ENCODE peak calls at places on chromosomes 13 and 19, in seven cellular contexts. I is fibroblast of the aortic adventitia, H is astrocyte, G is foreskin fibroblast, R is astrocyte of the spinal cord, X is neural progenitor cell, Y is tibial artery. Z is an unnamed sample.

GRCh38 chr19:55383789-55384575 is at the start of gene TMEM238:
- DNase-seq in Y (no peak), G (peak), I (peak), H (peak), X (peak), R (peak), Z (peak)

GRCh38 chr13:19618925-19619324 is 14.5 kb upstream of the MPHOSPH8 start:
- DNase-seq in I (peak), R (peak), H (no peak), Y (no peak), X (peak), G (peak), Z (peak)

GRCh38 chr13:101785858-101786257 is 333.4 kb downstream of the ITGBL1 start:
- DNase-seq in R (peak), I (no peak), G (peak), Y (no peak), H (peak), X (peak), Z (peak)

GRCh38 chr19:49058592-49058991 is 1.0 kb upstream of the CGB7 start:
- DNase-seq in Y (no peak), R (peak), H (peak), X (peak), G (no peak), I (peak), Z (no peak)

GRCh38 chr19:10404888-10405808 is 1.8 kb upstream of the CDC37 start:
- DNase-seq in X (peak), Y (no peak), R (no peak), H (no peak), I (no peak), G (no peak), Z (no peak)

GRCh38 chr13:39818953-39819352 is 163.5 kb downstream of the COG6 start:
- DNase-seq in Y (no peak), R (peak), H (peak), X (no peak), I (no peak), G (no peak), Z (peak)

GRCh38 chr19:34480491-34480890 is 1.1 kb upstream of the WTIP start:
- DNase-seq in H (no peak), Y (peak), G (no peak), X (no peak), I (no peak), R (no peak), Z (no peak)

GRCh38 chr19:40982594-40983101 is 8.4 kb upstream of the CYP2B6 start:
- DNase-seq in H (peak), X (no peak), G (peak), I (peak), Y (no peak), R (no peak), Z (peak)

GRCh38 chr19:23698711-23699520 is 11.9 kb upstream of the ZNF675 start:
- DNase-seq in X (no peak), Y (no peak), G (no peak), H (no peak), I (no peak), R (no peak), Z (no peak)

GRCh38 chr19:36421749-36422481 is 3.5 kb upstream of the ZFP82 start:
- DNase-seq in Y (no peak), X (no peak), G (no peak), R (peak), H (peak), I (no peak), Z (no peak)

GRCh38 chr19:8113017-8113416 is 36.4 kb downstream of the FBN3 start:
- DNase-seq in G (no peak), R (no peak), X (no peak), I (no peak), H (no peak), Y (no peak), Z (no peak)

GRCh38 chr13:99227331-99227900 is 26.8 kb downstream of the UBAC2 start:
- DNase-seq in R (no peak), Y (no peak), X (no peak), G (no peak), I (no peak), H (no peak), Z (no peak)

GRCh38 chr13:28493740-28494536 is 990 bp downstream of the FLT1 start:
- DNase-seq in R (no peak), I (no peak), Y (no peak), X (peak), G (no peak), H (no peak), Z (no peak)

GRCh38 chr19:2616741-2617392 is 85.6 kb downstream of the GNG7 start:
- DNase-seq in I (no peak), G (no peak), R (no peak), Y (peak), H (no peak), X (no peak), Z (no peak)

GRCh38 chr13:48783181-48783630 is 129.5 kb downstream of the CYSLTR2 start:
- DNase-seq in H (peak), X (no peak), G (peak), Y (peak), I (peak), R (peak), Z (peak)

GRCh38 chr13:80157261-80157942 is 183.5 kb downstream of the SPRY2 start:
- DNase-seq in R (no peak), H (no peak), G (no peak), I (peak), X (no peak), Y (no peak), Z (peak)

GRCh38 chr19:482186-483041 is 13.9 kb upstream of the MADCAM1 start:
- DNase-seq in X (peak), H (no peak), I (no peak), Y (no peak), G (no peak), R (no peak), Z (no peak)
- TF ChIP-seq CTCF in X (peak), H (no peak), I (no peak), Y (no peak), G (no peak), R (no peak), Z (no peak)

GRCh38 chr13:110327036-110327790 is 20.1 kb downstream of the COL4A2 start:
- DNase-seq in H (peak), I (no peak), Y (peak), X (peak), G (peak), R (peak), Z (no peak)
- H3K4me3 ChIP-seq in H (no peak), I (no peak), Y (peak), X (peak), G (no peak), R (no peak), Z (no peak)

GRCh38 chr13:82330499-82330898 is 1551.8 kb downstream of the SLITRK1 start:
- DNase-seq in H (no peak), R (peak), Y (no peak), X (no peak), I (peak), G (no peak), Z (peak)
- TF ChIP-seq CTCF in H (peak), R (peak), Y (no peak), X (peak), I (peak), G (peak), Z (peak)

GRCh38 chr13:97221989-97222700 is at the start of gene MBNL2:
- DNase-seq in Y (peak), I (peak), H (peak), X (peak), R (peak), G (peak), Z (peak)
- H3K4me3 ChIP-seq in Y (peak), I (peak), H (peak), X (peak), R (peak), G (peak), Z (peak)

DNA sequence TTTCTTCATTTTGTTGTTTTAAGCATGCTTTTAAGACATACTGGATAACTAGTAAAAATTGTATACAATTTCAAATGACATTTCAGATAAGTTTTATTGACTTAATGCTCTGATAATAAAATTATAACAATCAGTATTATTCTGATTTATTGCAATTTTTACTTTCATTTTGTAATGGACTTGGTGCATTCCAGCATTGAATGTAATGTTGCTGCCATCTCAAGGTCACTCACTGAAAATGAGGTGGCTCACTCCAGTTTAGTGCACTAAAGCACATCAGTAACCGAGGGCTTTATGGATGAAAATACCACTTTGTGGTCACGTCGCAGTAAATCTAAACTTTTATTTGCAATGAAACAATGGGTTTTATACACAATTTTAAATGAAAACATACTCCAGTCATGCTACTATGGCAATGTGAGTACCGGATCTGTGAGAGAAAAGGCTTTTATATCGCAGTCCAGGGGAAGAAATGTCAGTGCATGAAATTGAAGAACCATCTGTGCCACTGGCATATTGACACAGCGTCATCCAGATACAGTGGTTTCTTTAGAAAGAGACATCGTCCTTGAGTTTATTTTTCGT is 20.7 kb upstream of the ZNF507 start:
- DNase-seq in Y (no peak), X (no peak), G (no peak), I (peak), H (no peak), R (no peak), Z (no peak)
- TF ChIP-seq CTCF in Y (no peak), X (no peak), G (no peak), I (peak), H (no peak), R (no peak), Z (peak)

Z was measured in fibroblast of pulmonary artery.